ENCODE peak calls at places on chromosomes 6 and 20, in four cellular contexts. E, L, Q and T are unnamed samples.

GRCh38 chr20:48686238-48687096 is 141.3 kb downstream of the PREX1 start:
- DNase-seq in L (no peak), Q (no peak), E (no peak), T (no peak)

GRCh38 chr20:48215536-48215935 is 430.3 kb upstream of the SULF2 start:
- DNase-seq in E (no peak), Q (no peak), L (no peak), T (no peak)

GRCh38 chr6:86871681-86872080 is 65.6 kb upstream of the HTR1E start:
- DNase-seq in E (no peak), L (no peak), Q (no peak), T (no peak)

GRCh38 chr20:45080867-45081616 is 19.9 kb downstream of the KCNS1 start:
- DNase-seq in Q (no peak), L (no peak), E (no peak), T (no peak)

GRCh38 chr6:129490551-129491245 is 219.3 kb downstream of the ARHGAP18 start:
- DNase-seq in L (peak), Q (no peak), E (peak), T (peak)

GRCh38 chr20:59559024-59559817 is 45.1 kb upstream of the PHACTR3 start:
- DNase-seq in E (no peak), Q (no peak), L (no peak), T (no peak)

GRCh38 chr6:14888575-14889000 is 357.3 kb upstream of the JARID2 start:
- DNase-seq in E (no peak), Q (no peak), L (no peak), T (no peak)

GRCh38 chr6:167416676-167417430 is 92.0 kb downstream of the TTLL2 start:
- DNase-seq in Q (no peak), L (no peak), E (no peak), T (no peak)

GRCh38 chr20:22924036-22924737 is 110.9 kb upstream of the SSTR4 start:
- DNase-seq in L (no peak), Q (no peak), E (no peak), T (no peak)

GRCh38 chr6:32976334-32977069 is 8.1 kb downstream of the BRD2 start:
- DNase-seq in E (no peak), L (no peak), Q (no peak), T (no peak)

GRCh38 chr20:9660236-9660868 is 146.0 kb downstream of the LAMP5 start:
- DNase-seq in E (peak), Q (no peak), L (no peak), T (no peak)

GRCh38 chr20:2713285-2713684 is 20.7 kb downstream of the EBF4 start:
- DNase-seq in L (no peak), E (no peak), Q (no peak), T (peak)

GRCh38 chr6:42940493-42941045 is 11.3 kb downstream of the CNPY3 start:
- DNase-seq in Q (no peak), E (no peak), L (no peak), T (no peak)

GRCh38 chr6:2931055-2931454 is 27.9 kb upstream of the SERPINB9 start:
- DNase-seq in Q (no peak), E (no peak), L (no peak), T (no peak)

GRCh38 chr6:143999406-143999805 is 8.7 kb downstream of the PLAGL1 start:
- DNase-seq in L (peak), Q (no peak), E (no peak), T (no peak)

GRCh38 chr6:155078331-155078745 is 83.2 kb downstream of the TIAM2 start:
- DNase-seq in L (no peak), E (no peak), Q (no peak), T (no peak)

GRCh38 chr6:130967502-130968469 is 95.3 kb downstream of the EPB41L2 start:
- DNase-seq in L (no peak), Q (no peak), E (no peak), T (no peak)

GRCh38 chr6:142361765-142362540 is 60.1 kb downstream of the ADGRG6 start:
- DNase-seq in Q (no peak), E (no peak), L (peak), T (no peak)

GRCh38 chr6:7672066-7673062 is 53.5 kb upstream of the BMP6 start:
- DNase-seq in L (no peak), E (no peak), Q (no peak), T (no peak)

GRCh38 chr20:6420336-6420735 is 297.5 kb upstream of the FERMT1 start:
- DNase-seq in E (no peak), Q (no peak), L (no peak), T (no peak)

GRCh38 chr20:41135187-41135887 is 2.0 kb upstream of the PLCG1 start:
- DNase-seq in E (peak), Q (peak), L (no peak), T (peak)

GRCh38 chr6:51983564-51983963 is 103.8 kb downstream of the PKHD1 start:
- DNase-seq in Q (no peak), L (no peak), E (no peak), T (no peak)

GRCh38 chr6:38460216-38460615 is 179.5 kb downstream of the BTBD9 start:
- DNase-seq in L (peak), E (no peak), Q (no peak), T (no peak)

GRCh38 chr6:105775095-105775494 is 311.0 kb upstream of the PRDM1 start:
- DNase-seq in Q (no peak), E (no peak), L (no peak), T (no peak)

GRCh38 chr6:90458353-90459224 is 128.3 kb downstream of the MAP3K7 start:
- DNase-seq in Q (no peak), L (no peak), E (peak), T (no peak)

GRCh38 chr6:152368761-152369624 is 268.2 kb downstream of the SYNE1 start:
- DNase-seq in L (no peak), Q (no peak), E (no peak), T (no peak)

GRCh38 chr6:5645903-5646302 is 360.8 kb downstream of the NRN1 start:
- DNase-seq in E (no peak), L (no peak), Q (no peak), T (no peak)

GRCh38 chr6:147528511-147529145 is 20.1 kb downstream of the SAMD5 start:
- DNase-seq in Q (no peak), E (no peak), L (no peak), T (no peak)

GRCh38 chr6:107275330-107275865 is 160.1 kb upstream of the BEND3 start:
- DNase-seq in L (no peak), Q (no peak), E (no peak), T (no peak)

GRCh38 chr6:101851911-101852310 is 458.4 kb downstream of the GRIK2 start:
- DNase-seq in Q (no peak), L (no peak), E (no peak), T (no peak)

GRCh38 chr6:21738180-21739094 is 144.9 kb downstream of the SOX4 start:
- DNase-seq in Q (no peak), E (no peak), L (no peak), T (no peak)

GRCh38 chr6:13526718-13527668 is 39.6 kb upstream of the GFOD1 start:
- DNase-seq in L (no peak), E (peak), Q (no peak), T (peak)

GRCh38 chr20:9886227-9886626 is 47.4 kb upstream of the PAK5 start:
- DNase-seq in Q (no peak), E (no peak), L (peak), T (no peak)

GRCh38 chr6:107515955-107516354 is 26.0 kb downstream of the SOBP start:
- DNase-seq in L (no peak), Q (no peak), E (no peak), T (no peak)

GRCh38 chr20:63686492-63687321 is 9.7 kb upstream of the TNFRSF6B start:
- DNase-seq in L (no peak), Q (no peak), E (peak), T (no peak)